ENCODE peak calls at places on chromosome 1, in seven cellular contexts. K, I, X, V, O, T and W are unnamed samples.

GRCh38 chr1:22821027-22821426 is 110.4 kb downstream of the EPHB2 start:
- DNase-seq in K (no peak), I (no peak), X (no peak), V (no peak), O (no peak), T (no peak), W (no peak)

GRCh38 chr1:46469846-46470245 is 19.8 kb upstream of the DMBX1 start:
- DNase-seq in K (no peak), I (no peak), X (no peak), V (no peak), O (no peak), T (no peak), W (peak; percentile 64)

GRCh38 chr1:238176441-238176840 is 285.7 kb upstream of the ZP4 start:
- DNase-seq in K (no peak), I (no peak), X (no peak), V (no peak), O (no peak), T (no peak), W (peak; percentile 3)

GRCh38 chr1:43760745-43761343 is 53.5 kb downstream of the ST3GAL3 start:
- DNase-seq in K (no peak), I (no peak), X (no peak), V (no peak), O (no peak), T (no peak), W (no peak)

GRCh38 chr1:200040516-200041138 is 13.1 kb downstream of the NR5A2 start:
- DNase-seq in K (no peak), I (peak; percentile 60), X (no peak), V (no peak), O (no peak), T (no peak), W (peak; percentile 59)

GRCh38 chr1:206960676-206961386 is 9.4 kb downstream of the FCAMR start:
- DNase-seq in K (no peak), I (no peak), X (no peak), V (no peak), O (no peak), T (no peak), W (no peak)

GRCh38 chr1:15406911-15407559 is 2.7 kb upstream of the EFHD2 start:
- DNase-seq in K (no peak), I (no peak), X (no peak), V (no peak), O (no peak), T (no peak), W (no peak)

GRCh38 chr1:54872041-54872342 is 15.0 kb downstream of the DHCR24 start:
- DNase-seq in K (no peak), I (no peak), X (no peak), V (no peak), O (no peak), T (no peak), W (peak; percentile 14)